ENCODE peak calls at places on chromosome 9, in four cellular contexts. One of them, this sample, is unnamed.

GRCh38 chr9:120714846-120715231 is 569 bp upstream of the MEGF9 start:
- DNase-seq in H9: no peak
- DNase-seq in trophoblast cell: peak; percentile 51
- DNase-seq in H1: no peak
- DNase-seq in this sample: no peak

GRCh38 chr9:31089822-31090221 is 1294.6 kb upstream of the ACO1 start:
- DNase-seq in H9: no peak
- DNase-seq in trophoblast cell: no peak
- DNase-seq in H1: no peak
- DNase-seq in this sample: no peak

GRCh38 chr9:14554866-14555265 is 138.4 kb downstream of the ZDHHC21 start:
- DNase-seq in H9: no peak
- DNase-seq in trophoblast cell: no peak
- DNase-seq in H1: no peak
- DNase-seq in this sample: no peak

GRCh38 chr9:76223749-76224340 is 170.4 kb downstream of the RFK start:
- DNase-seq in H9: no peak
- DNase-seq in trophoblast cell: peak; percentile 95
- DNase-seq in H1: no peak
- DNase-seq in this sample: no peak

GRCh38 chr9:114902773-114903589 is 27.4 kb downstream of the TNFSF8 start:
- DNase-seq in H9: no peak
- DNase-seq in trophoblast cell: peak; percentile 62
- DNase-seq in H1: no peak
- DNase-seq in this sample: no peak

GRCh38 chr9:100739666-100740065 is 161.8 kb downstream of the CAVIN4 start:
- DNase-seq in H9: peak; percentile 64
- DNase-seq in trophoblast cell: peak; percentile 90
- DNase-seq in H1: no peak
- DNase-seq in this sample: no peak

GRCh38 chr9:27351438-27351837 is 54.5 kb upstream of the EQTN start:
- DNase-seq in H9: no peak
- DNase-seq in trophoblast cell: no peak
- DNase-seq in H1: no peak
- DNase-seq in this sample: no peak

GRCh38 chr9:16030513-16031185 is 477.8 kb downstream of the CCDC171 start:
- DNase-seq in H9: no peak
- DNase-seq in trophoblast cell: peak; percentile 8
- DNase-seq in H1: no peak
- DNase-seq in this sample: no peak

GRCh38 chr9:99362317-99362716 is 140.2 kb downstream of the SEC61B start:
- DNase-seq in H9: no peak
- DNase-seq in trophoblast cell: no peak
- DNase-seq in H1: no peak
- DNase-seq in this sample: no peak

GRCh38 chr9:136328011-136328621 is 777 bp downstream of the GPSM1 start:
- DNase-seq in H9: no peak
- DNase-seq in trophoblast cell: no peak
- DNase-seq in H1: no peak
- DNase-seq in this sample: no peak

GRCh38 chr9:87270241-87271234 is 227.1 kb upstream of the DAPK1 start:
- DNase-seq in H9: no peak
- DNase-seq in trophoblast cell: no peak
- DNase-seq in H1: no peak
- DNase-seq in this sample: peak; percentile 40

GRCh38 chr9:124450241-124450924 is at the start of gene ADGRD2:
- DNase-seq in H9: peak; percentile 95
- DNase-seq in trophoblast cell: no peak
- DNase-seq in H1: peak; percentile 96
- DNase-seq in this sample: peak; percentile 41

GRCh38 chr9:115764649-115765048 is 388.9 kb upstream of the PAPPA start:
- DNase-seq in H9: no peak
- DNase-seq in trophoblast cell: no peak
- DNase-seq in H1: no peak
- DNase-seq in this sample: no peak

GRCh38 chr9:99180199-99180598 is 41.5 kb downstream of the ALG2 start:
- DNase-seq in H9: no peak
- DNase-seq in trophoblast cell: no peak
- DNase-seq in H1: no peak
- DNase-seq in this sample: no peak

GRCh38 chr9:71766663-71767062 is 1.6 kb downstream of the CEMIP2 start:
- DNase-seq in H9: no peak
- DNase-seq in trophoblast cell: no peak
- DNase-seq in H1: no peak
- DNase-seq in this sample: no peak

GRCh38 chr9:130287736-130288135 is 22.2 kb downstream of the HMCN2 start:
- DNase-seq in H9: no peak
- DNase-seq in trophoblast cell: no peak
- DNase-seq in H1: no peak
- DNase-seq in this sample: no peak

GRCh38 chr9:120974921-120975320 is 48.3 kb upstream of the TRAF1 start:
- DNase-seq in H9: no peak
- DNase-seq in trophoblast cell: no peak
- DNase-seq in H1: no peak
- DNase-seq in this sample: no peak

GRCh38 chr9:75111019-75111622 is 22.8 kb downstream of the OSTF1 start:
- DNase-seq in H9: no peak
- DNase-seq in trophoblast cell: peak; percentile 2
- DNase-seq in H1: no peak
- DNase-seq in this sample: no peak

GRCh38 chr9:15982182-15982581 is 429.3 kb downstream of the CCDC171 start:
- DNase-seq in H9: no peak
- DNase-seq in trophoblast cell: peak; percentile 49
- DNase-seq in H1: no peak
- DNase-seq in this sample: no peak

GRCh38 chr9:82456621-82457020 is 468.0 kb downstream of the SPATA31D1 start:
- DNase-seq in H9: no peak
- DNase-seq in trophoblast cell: no peak
- DNase-seq in H1: no peak
- DNase-seq in this sample: no peak

GRCh38 chr9:92122061-92122460 is 6.8 kb upstream of the SPTLC1 start:
- DNase-seq in H9: no peak
- DNase-seq in trophoblast cell: no peak
- DNase-seq in H1: no peak
- DNase-seq in this sample: no peak

GRCh38 chr9:131980267-131980916 is 99.3 kb downstream of the MED27 start:
- DNase-seq in H9: no peak
- DNase-seq in trophoblast cell: no peak
- DNase-seq in H1: no peak
- DNase-seq in this sample: no peak

GRCh38 chr9:9337129-9337528 is 1275.7 kb downstream of the PTPRD start:
- DNase-seq in H9: no peak
- DNase-seq in trophoblast cell: no peak
- DNase-seq in H1: no peak
- DNase-seq in this sample: no peak

GRCh38 chr9:137237759-137238726 is 3.0 kb upstream of the TUBB4B start:
- DNase-seq in H9: no peak
- DNase-seq in trophoblast cell: no peak
- DNase-seq in H1: no peak
- DNase-seq in this sample: no peak

GRCh38 chr9:35696520-35697215 is 6.9 kb upstream of the TPM2 start:
- DNase-seq in H9: peak; percentile 80
- DNase-seq in trophoblast cell: peak; percentile 80
- DNase-seq in H1: peak; percentile 84
- DNase-seq in this sample: no peak

GRCh38 chr9:4223434-4223833 is 76.4 kb downstream of the GLIS3 start:
- DNase-seq in H9: no peak
- DNase-seq in trophoblast cell: peak; percentile 70
- DNase-seq in H1: no peak
- DNase-seq in this sample: no peak

GRCh38 chr9:130268521-130269131 is 3.1 kb downstream of the HMCN2 start:
- DNase-seq in H9: no peak
- DNase-seq in trophoblast cell: peak; percentile 46
- DNase-seq in H1: no peak
- DNase-seq in this sample: no peak

GRCh38 chr9:129697111-129697955 is 31.9 kb downstream of the PRRX2 start:
- DNase-seq in H9: peak; percentile 54
- DNase-seq in trophoblast cell: peak; percentile 21
- DNase-seq in H1: peak; percentile 80
- DNase-seq in this sample: no peak

GRCh38 chr9:134169166-134169565 is 4.8 kb upstream of the RNU6ATAC start:
- DNase-seq in H9: no peak
- DNase-seq in trophoblast cell: no peak
- DNase-seq in H1: no peak
- DNase-seq in this sample: no peak

GRCh38 chr9:134171316-134172197 is 7.2 kb upstream of the RNU6ATAC start:
- DNase-seq in H9: no peak
- DNase-seq in trophoblast cell: no peak
- DNase-seq in H1: no peak
- DNase-seq in this sample: no peak

GRCh38 chr9:134168731-134169130 is 4.4 kb upstream of the RNU6ATAC start:
- DNase-seq in H9: peak; percentile 46
- DNase-seq in trophoblast cell: no peak
- DNase-seq in H1: no peak
- DNase-seq in this sample: no peak

GRCh38 chr9:134170525-134171315 is 6.4 kb upstream of the RNU6ATAC start:
- DNase-seq in H9: no peak
- DNase-seq in trophoblast cell: no peak
- DNase-seq in H1: no peak
- DNase-seq in this sample: no peak

DNA sequence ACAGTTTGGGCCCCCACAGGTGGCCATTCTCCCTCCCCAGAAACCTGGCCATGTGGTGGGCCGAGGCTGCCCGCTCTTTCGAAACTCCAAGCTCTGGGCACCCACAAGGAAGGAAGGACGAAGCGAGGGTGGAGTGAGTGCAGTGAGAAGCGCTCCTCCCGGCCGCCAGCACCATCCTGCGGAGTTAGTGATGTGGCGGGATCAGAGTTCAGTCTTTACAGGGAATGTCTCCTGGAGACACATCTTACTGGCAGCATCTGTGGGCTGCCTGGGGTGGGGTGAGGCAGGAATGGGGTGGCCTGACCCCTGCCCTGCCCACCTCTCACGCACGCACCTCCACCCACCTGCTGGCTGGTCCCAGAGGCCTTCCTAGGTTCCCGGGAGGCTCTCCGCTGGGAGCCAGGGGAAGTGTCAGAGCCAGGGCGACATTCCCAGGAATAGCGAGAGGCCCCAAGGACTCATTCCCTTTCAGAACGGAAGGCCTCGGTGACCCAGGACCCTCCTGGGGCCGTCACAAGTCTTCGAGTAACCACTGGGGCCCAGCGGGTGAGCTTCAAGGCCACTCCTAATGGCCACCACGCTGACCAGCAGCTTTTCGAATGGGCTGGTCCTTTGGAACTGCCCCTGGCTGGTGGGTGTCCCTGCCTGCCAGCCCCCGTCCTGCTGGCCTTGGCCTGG is 5.5 kb upstream of the RNU6ATAC start:
- DNase-seq in H9: no peak
- DNase-seq in trophoblast cell: no peak
- DNase-seq in H1: no peak
- DNase-seq in this sample: no peak
- H2BK5ac ChIP-seq in H9: no peak overlapping the region
- H2BK5ac ChIP-seq in trophoblast cell: no peak overlapping the region
- H2BK5ac ChIP-seq in H1: no peak overlapping the region
- H2BK5ac ChIP-seq in this sample: peak overlapping the region; percentile 66

DNA sequence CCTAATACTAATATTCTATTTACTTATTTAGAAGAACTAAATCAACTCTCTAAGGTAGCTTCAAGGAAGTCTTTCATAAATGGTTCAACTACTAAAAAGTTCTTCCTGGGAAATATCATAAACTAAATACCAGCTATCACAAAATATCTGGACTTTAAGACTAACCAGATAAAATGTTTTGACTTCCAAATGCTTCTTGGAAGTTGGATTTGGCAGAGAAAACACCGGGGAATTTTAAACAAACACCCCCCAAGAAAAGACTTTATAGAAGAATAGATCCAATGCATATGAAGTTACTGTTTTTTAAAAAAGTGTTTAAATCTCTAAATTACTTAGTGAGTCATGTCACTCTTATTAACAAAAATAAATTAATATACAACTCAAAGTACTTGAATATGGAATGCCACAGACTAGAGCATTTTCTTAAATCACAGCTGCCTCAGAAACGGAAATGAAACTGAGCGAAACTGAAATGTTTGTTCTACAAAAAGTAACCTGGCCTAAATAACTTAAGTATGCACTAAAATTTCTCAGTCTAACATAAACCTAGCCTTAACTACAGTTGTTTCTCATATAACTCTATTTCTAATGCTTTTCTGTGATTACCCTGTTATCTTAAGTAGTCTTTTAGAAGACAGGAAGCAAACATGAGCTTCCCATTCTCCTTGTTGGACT is 6.8 kb downstream of the ABCA1 start:
- DNase-seq in H9: no peak
- DNase-seq in trophoblast cell: no peak
- DNase-seq in H1: no peak
- DNase-seq in this sample: no peak
- H3K4me1 ChIP-seq in H9: no peaks in the 10 kb centered on the region
- H3K4me1 ChIP-seq in trophoblast cell: no peaks in the 10 kb centered on the region
- H3K4me1 ChIP-seq in H1: no peaks in the 10 kb centered on the region
- H3K4me1 ChIP-seq in this sample: peaks cover 4% of the 10 kb centered on the region

GRCh38 chr9:38022995-38023394 is 46.0 kb downstream of the SHB start:
- DNase-seq in H9: no peak
- DNase-seq in trophoblast cell: peak; percentile 91
- DNase-seq in H1: no peak
- DNase-seq in this sample: no peak
- H3K79me1 ChIP-seq in H9: no peaks in the 10 kb centered on the region
- H3K79me1 ChIP-seq in trophoblast cell: peaks cover 56% of the 10 kb centered on the region
- H3K79me1 ChIP-seq in H1: peaks cover 14% of the 10 kb centered on the region
- H3K79me1 ChIP-seq in this sample: no peaks in the 10 kb centered on the region

GRCh38 chr9:79485258-79485657 is 86.5 kb upstream of the TLE4 start:
- DNase-seq in H9: no peak
- DNase-seq in trophoblast cell: no peak
- DNase-seq in H1: no peak
- DNase-seq in this sample: no peak

GRCh38 chr9:79490657-79491250 is 81.0 kb upstream of the TLE4 start:
- DNase-seq in H9: no peak
- DNase-seq in trophoblast cell: peak; percentile 73
- DNase-seq in H1: no peak
- DNase-seq in this sample: no peak

GRCh38 chr9:79492092-79492995 is 79.4 kb upstream of the TLE4 start:
- DNase-seq in H9: no peak
- DNase-seq in trophoblast cell: peak; percentile 49
- DNase-seq in H1: no peak
- DNase-seq in this sample: no peak

DNA sequence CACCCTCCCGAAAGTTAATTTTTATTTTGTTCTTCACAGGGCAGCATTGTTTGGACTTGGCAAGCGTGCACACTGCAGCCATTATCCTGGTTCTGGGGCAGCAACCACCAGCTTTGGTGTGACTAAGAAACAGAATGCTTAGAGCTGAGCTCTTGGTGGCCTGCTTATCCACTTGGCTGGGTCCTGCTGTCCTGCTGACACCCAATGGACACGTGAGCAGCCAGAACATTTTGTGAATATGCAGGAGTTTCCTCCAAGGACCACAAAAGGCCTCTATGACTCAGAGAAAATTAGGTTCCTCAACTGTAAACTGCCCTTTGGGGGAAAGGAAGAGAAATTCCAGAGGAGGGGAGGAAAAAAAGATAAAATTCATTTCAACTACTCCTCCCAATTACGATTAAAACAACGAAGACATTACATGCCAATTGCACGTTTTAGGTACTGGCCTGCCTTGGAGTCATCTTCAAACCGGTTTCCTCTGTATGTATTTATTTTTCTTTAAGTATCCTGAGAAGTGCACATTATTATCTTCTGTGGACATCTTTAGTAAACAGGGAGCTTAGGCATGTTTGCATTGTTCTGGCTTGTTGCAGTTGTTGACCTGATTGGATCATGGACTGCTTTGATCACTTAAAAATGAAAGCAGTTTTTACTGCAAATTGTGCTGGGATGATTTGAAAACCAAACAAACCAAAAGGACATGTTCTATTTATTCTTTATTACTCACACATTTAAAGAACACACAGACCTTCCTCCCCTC is 82.3 kb upstream of the TLE4 start:
- DNase-seq in H9: no peak
- DNase-seq in trophoblast cell: peak; percentile 50
- DNase-seq in H1: no peak
- DNase-seq in this sample: no peak
- H2BK5ac ChIP-seq in H9: no peak overlapping the region
- H2BK5ac ChIP-seq in trophoblast cell: no peak overlapping the region
- H2BK5ac ChIP-seq in H1: no peak overlapping the region
- H2BK5ac ChIP-seq in this sample: no peak overlapping the region

This sample was measured in neuronal stem cell.